ENCODE peak calls at places on chromosomes 5 and 9, in four cellular contexts. W is HCT116, B is HepG2, Z is GM12878. D is an unnamed sample.

GRCh38 chr9:18741331-18741730 is 267.4 kb downstream of the ADAMTSL1 start:
- DNase-seq in W (no peak), B (no peak), Z (no peak), D (no peak)

GRCh38 chr5:138752341-138752950 is 779 bp upstream of the CTNNA1 start:
- DNase-seq in W (peak), B (peak), Z (no peak), D (peak)

GRCh38 chr9:130213898-130214761 is 41.9 kb downstream of the NCS1 start:
- DNase-seq in W (no peak), B (no peak), Z (no peak), D (peak)

GRCh38 chr9:127214421-127215265 is 49.9 kb upstream of the GARNL3 start:
- DNase-seq in W (peak), B (peak), Z (no peak), D (no peak)

GRCh38 chr5:173671121-173671949 is 54.9 kb upstream of the BOD1 start:
- DNase-seq in W (no peak), B (peak), Z (no peak), D (no peak)

GRCh38 chr9:35755071-35755470 is 995 bp upstream of the MSMP start:
- DNase-seq in W (no peak), B (no peak), Z (no peak), D (no peak)

GRCh38 chr5:135535820-135536801 is at the start of gene NEUROG1:
- DNase-seq in W (no peak), B (no peak), Z (no peak), D (no peak)

GRCh38 chr9:135862781-135863180 is 44.6 kb downstream of the CAMSAP1 start:
- DNase-seq in W (no peak), B (no peak), Z (no peak), D (no peak)

GRCh38 chr5:72283358-72283757 is 36.7 kb downstream of the MRPS27 start:
- DNase-seq in W (no peak), B (no peak), Z (no peak), D (no peak)

GRCh38 chr9:81906656-81907055 is 21.6 kb upstream of the SPATA31D4 start:
- DNase-seq in W (no peak), B (no peak), Z (no peak), D (no peak)

GRCh38 chr5:77029376-77029885 is 773 bp upstream of the AGGF1 start:
- DNase-seq in W (no peak), B (no peak), Z (no peak), D (no peak)

GRCh38 chr5:608286-609087 is 3.7 kb upstream of the CEP72 start:
- DNase-seq in W (no peak), B (no peak), Z (no peak), D (no peak)

GRCh38 chr5:113047733-113048652 is 71.4 kb downstream of the DCP2 start:
- DNase-seq in W (no peak), B (no peak), Z (peak), D (no peak)

GRCh38 chr9:975740-976257 is 656 bp upstream of the DMRT3 start:
- DNase-seq in W (no peak), B (no peak), Z (no peak), D (no peak)

GRCh38 chr5:179829732-179830435 is 9.2 kb downstream of the SQSTM1 start:
- DNase-seq in W (no peak), B (no peak), Z (no peak), D (no peak)

GRCh38 chr5:136036991-136037705 is 8.4 kb downstream of the TGFBI start:
- DNase-seq in W (no peak), B (no peak), Z (peak), D (no peak)

GRCh38 chr5:132369471-132370240 is at the start of gene SLC22A5:
- DNase-seq in W (peak), B (peak), Z (no peak), D (no peak)

GRCh38 chr5:78716221-78716620 is 67.6 kb upstream of the LHFPL2 start:
- DNase-seq in W (no peak), B (no peak), Z (no peak), D (no peak)

GRCh38 chr9:2307480-2307879 is 292.3 kb downstream of the SMARCA2 start:
- DNase-seq in W (no peak), B (no peak), Z (no peak), D (no peak)

GRCh38 chr9:137167752-137168574 is 1.9 kb downstream of the LRRC26 start:
- DNase-seq in W (no peak), B (no peak), Z (no peak), D (no peak)

GRCh38 chr9:19193029-19193324 is 37.5 kb upstream of the DENND4C start:
- DNase-seq in W (no peak), B (no peak), Z (no peak), D (no peak)

GRCh38 chr9:122053546-122053945 is 39.6 kb downstream of the TTLL11 start:
- DNase-seq in W (no peak), B (no peak), Z (no peak), D (no peak)

GRCh38 chr5:26009742-26010141 is 1028.6 kb downstream of the CDH9 start:
- DNase-seq in W (no peak), B (no peak), Z (no peak), D (no peak)

GRCh38 chr5:43769576-43770352 is 166.8 kb downstream of the NNT start:
- DNase-seq in W (no peak), B (no peak), Z (no peak), D (no peak)

GRCh38 chr9:20804476-20805253 is 120.6 kb downstream of the FOCAD start:
- DNase-seq in W (no peak), B (no peak), Z (no peak), D (no peak)

GRCh38 chr9:129483467-129484324 is 137.2 kb downstream of the C9orf50 start:
- DNase-seq in W (peak), B (no peak), Z (no peak), D (no peak)

GRCh38 chr5:57664700-57665099 is 182.1 kb upstream of the ACTBL2 start:
- DNase-seq in W (no peak), B (no peak), Z (no peak), D (no peak)

GRCh38 chr5:137310051-137310730 is 188.9 kb downstream of the SPOCK1 start:
- DNase-seq in W (no peak), B (no peak), Z (no peak), D (no peak)

GRCh38 chr5:150397749-150398431 is 14.8 kb downstream of the CD74 start:
- DNase-seq in W (no peak), B (no peak), Z (no peak), D (no peak)

GRCh38 chr9:121294866-121295661 is 27.1 kb downstream of the GSN start:
- DNase-seq in W (no peak), B (peak), Z (no peak), D (no peak)

GRCh38 chr9:134052941-134053340 is 14.9 kb downstream of the BRD3 start:
- DNase-seq in W (no peak), B (no peak), Z (no peak), D (no peak)

GRCh38 chr5:12794476-12795332 is 890.5 kb upstream of the CTNND2 start:
- DNase-seq in W (no peak), B (no peak), Z (no peak), D (no peak)

GRCh38 chr5:96067251-96067650 is 105.6 kb upstream of the ELL2 start:
- DNase-seq in W (no peak), B (no peak), Z (no peak), D (no peak)

GRCh38 chr5:15020731-15021130 is 149.2 kb upstream of the ANKH start:
- DNase-seq in W (no peak), B (no peak), Z (no peak), D (no peak)

GRCh38 chr5:179319741-179320281 is 25.4 kb downstream of the ADAMTS2 start:
- DNase-seq in W (no peak), B (no peak), Z (no peak), D (no peak)

GRCh38 chr9:130444565-130445221 is at the start of gene ASS1:
- DNase-seq in W (no peak), B (peak), Z (no peak), D (no peak)

GRCh38 chr5:38783011-38783551 is 62.7 kb upstream of the OSMR start:
- DNase-seq in W (no peak), B (peak), Z (no peak), D (no peak)

GRCh38 chr5:148509893-148510292 is 126.1 kb downstream of the FBXO38 start:
- DNase-seq in W (no peak), B (no peak), Z (no peak), D (no peak)
- TF ChIP-seq YY1 in W (no peak), B (no peak), Z (no peak), D (no peak)

GRCh38 chr9:109428854-109429253 is 69.3 kb downstream of the PTPN3 start:
- DNase-seq in W (no peak), B (no peak), Z (no peak), D (no peak)

GRCh38 chr9:109436071-109436470 is 62.0 kb downstream of the PTPN3 start:
- DNase-seq in W (no peak), B (no peak), Z (no peak), D (no peak)

GRCh38 chr9:109430231-109430630 is 67.9 kb downstream of the PTPN3 start:
- DNase-seq in W (no peak), B (no peak), Z (no peak), D (no peak)

GRCh38 chr9:109437286-109437685 is 60.8 kb downstream of the PTPN3 start:
- DNase-seq in W (no peak), B (no peak), Z (no peak), D (no peak)

GRCh38 chr9:109433476-109433875 is 64.6 kb downstream of the PTPN3 start:
- DNase-seq in W (no peak), B (no peak), Z (no peak), D (no peak)
- TF ChIP-seq YY1 in W (no peak), B (no peak), Z (no peak), D (no peak)

GRCh38 chr5:170636836-170637477 is 133.1 kb downstream of the KCNIP1 start:
- DNase-seq in W (no peak), B (no peak), Z (no peak), D (no peak)
- TF ChIP-seq YY1 in W (no peak), B (no peak), Z (no peak), D (no peak)

DNA sequence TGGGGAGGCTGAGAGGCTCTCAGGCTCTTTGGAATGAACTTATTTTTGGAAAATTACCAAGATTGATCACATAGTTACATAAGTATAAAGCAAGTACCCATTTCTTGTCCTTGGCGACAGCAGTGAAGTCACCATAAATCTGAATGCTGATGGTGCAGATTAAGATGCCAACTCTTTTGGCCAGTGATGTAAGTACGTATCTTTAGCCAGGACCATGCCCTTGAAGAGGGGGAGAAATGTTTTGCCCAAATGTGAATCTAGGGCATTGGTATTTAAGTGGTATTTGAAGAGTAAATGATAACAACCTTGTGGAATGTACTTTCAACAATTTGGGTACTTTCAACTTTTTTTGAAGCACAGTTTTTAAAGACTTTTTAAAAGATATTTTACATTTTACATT is 68.2 kb upstream of the RAD23B start:
- DNase-seq in W (no peak), B (no peak), Z (no peak), D (no peak)
- TF ChIP-seq YY1 in W (no peak), B (no peak), Z (no peak), D (no peak)

GRCh38 chr5:140245354-140245753 is 57.5 kb downstream of the PFDN1 start:
- DNase-seq in W (no peak), B (no peak), Z (no peak), D (no peak)
- TF ChIP-seq YY1 in W (no peak), B (no peak), Z (no peak), D (no peak)

GRCh38 chr9:3704890-3705289 is 179.1 kb upstream of the RFX3 start:
- DNase-seq in W (no peak), B (no peak), Z (no peak), D (no peak)

GRCh38 chr9:3696368-3696767 is 170.6 kb upstream of the RFX3 start:
- DNase-seq in W (no peak), B (no peak), Z (no peak), D (peak)

GRCh38 chr9:3700772-3701171 is 175.0 kb upstream of the RFX3 start:
- DNase-seq in W (no peak), B (no peak), Z (no peak), D (no peak)

GRCh38 chr9:3698531-3698930 is 172.7 kb upstream of the RFX3 start:
- DNase-seq in W (no peak), B (no peak), Z (no peak), D (no peak)

GRCh38 chr9:3699868-3700267 is 174.1 kb upstream of the RFX3 start:
- DNase-seq in W (no peak), B (no peak), Z (no peak), D (no peak)
- TF ChIP-seq YY1 in W (no peak), B (no peak), Z (no peak), D (no peak)

D was measured in NT2/D1.